ENCODE peak calls at places on chromosomes 16 and 17, in six cellular contexts. N is AG10803; F is prostate gland; A is CD8-positive, alpha-beta T cell; M is mucosa of descending colon; Q is H1. S is an unnamed sample.

GRCh38 chr17:44776628-44777393 is 18.0 kb downstream of the ADAM11 start:
- DNase-seq in N (no peak), F (no peak), A (no peak), M (no peak), Q (no peak), S (no peak)

GRCh38 chr16:15907863-15908478 is 19.6 kb upstream of the CEP20 start:
- DNase-seq in N (peak; percentile 13), F (no peak), A (no peak), M (no peak), Q (peak; percentile 59), S (no peak)

GRCh38 chr17:15240617-15241016 is 24.5 kb downstream of the PMP22 start:
- DNase-seq in N (no peak), F (no peak), A (no peak), M (no peak), Q (no peak), S (no peak)

GRCh38 chr16:47063011-47063724 is 80.6 kb downstream of the NETO2 start:
- DNase-seq in N (no peak), F (no peak), A (no peak), M (no peak), Q (no peak), S (no peak)

GRCh38 chr17:77212081-77212832 is 71.5 kb downstream of the SEC14L1 start:
- DNase-seq in N (no peak), F (no peak), A (no peak), M (peak; percentile 35), Q (no peak), S (no peak)

GRCh38 chr16:78183886-78184553 is 84.6 kb downstream of the WWOX start:
- DNase-seq in N (no peak), F (peak; percentile 16), A (no peak), M (no peak), Q (no peak), S (no peak)

GRCh38 chr17:31371511-31372097 is 19.9 kb upstream of the RAB11FIP4 start:
- DNase-seq in N (peak; percentile 43), F (no peak), A (no peak), M (no peak), Q (no peak), S (no peak)

GRCh38 chr16:72876221-72876620 is 171.7 kb downstream of the ZFHX3 start:
- DNase-seq in N (peak; percentile 75), F (no peak), A (no peak), M (peak; percentile 43), Q (no peak), S (no peak)

GRCh38 chr16:6616746-6617145 is 715.9 kb upstream of the RBFOX1 start:
- DNase-seq in N (no peak), F (peak; percentile 76), A (no peak), M (peak; percentile 2), Q (no peak), S (peak; percentile 91)

GRCh38 chr16:78249056-78249455 is 149.6 kb downstream of the WWOX start:
- DNase-seq in N (no peak), F (no peak), A (no peak), M (peak; percentile 70), Q (no peak), S (no peak)

GRCh38 chr17:47694818-47695663 is 1.1 kb downstream of the TBKBP1 start:
- DNase-seq in N (peak; percentile 62), F (peak; percentile 39), A (no peak), M (peak; percentile 49), Q (no peak), S (no peak)

GRCh38 chr17:45430006-45430737 is 2.5 kb downstream of the ARHGAP27 start:
- DNase-seq in N (no peak), F (no peak), A (no peak), M (no peak), Q (no peak), S (no peak)

GRCh38 chr17:64458756-64459155 is 9.8 kb downstream of the MILR1 start:
- DNase-seq in N (no peak), F (no peak), A (no peak), M (no peak), Q (no peak), S (no peak)

GRCh38 chr16:53043986-53044571 is 8.6 kb downstream of the CHD9NB start:
- DNase-seq in N (no peak), F (peak; percentile 53), A (no peak), M (no peak), Q (peak; percentile 92), S (no peak)

GRCh38 chr16:54077412-54077821 is 209.2 kb downstream of the IRX3 start:
- DNase-seq in N (peak; percentile 20), F (no peak), A (no peak), M (no peak), Q (no peak), S (no peak)

GRCh38 chr17:2054262-2054739 is 602 bp upstream of the HIC1 start:
- DNase-seq in N (no peak), F (no peak), A (no peak), M (peak; percentile 34), Q (no peak), S (no peak)

GRCh38 chr17:74514632-74515035 is 16.6 kb downstream of the CD300LB start:
- DNase-seq in N (no peak), F (no peak), A (peak; percentile 39), M (no peak), Q (no peak), S (no peak)

GRCh38 chr16:80693553-80693952 is 110.8 kb downstream of the CDYL2 start:
- DNase-seq in N (no peak), F (no peak), A (no peak), M (no peak), Q (no peak), S (no peak)

GRCh38 chr17:64412944-64413381 is 22.3 kb upstream of the PECAM1 start:
- DNase-seq in N (no peak), F (no peak), A (no peak), M (no peak), Q (no peak), S (no peak)

GRCh38 chr17:67920212-67920611 is 76.1 kb downstream of the C17orf58 start:
- DNase-seq in N (no peak), F (no peak), A (no peak), M (no peak), Q (no peak), S (no peak)

GRCh38 chr17:77943971-77944370 is 14.5 kb upstream of the TNRC6C start:
- DNase-seq in N (no peak), F (no peak), A (no peak), M (no peak), Q (no peak), S (no peak)

GRCh38 chr16:31400191-31400590 is 7.1 kb downstream of the ITGAD start:
- DNase-seq in N (no peak), F (no peak), A (no peak), M (no peak), Q (no peak), S (no peak)

GRCh38 chr16:27906883-27907282 is 156.6 kb downstream of the GSG1L start:
- DNase-seq in N (no peak), F (no peak), A (no peak), M (no peak), Q (no peak), S (no peak)

GRCh38 chr16:85149776-85150175 is 37.5 kb upstream of the CIBAR2 start:
- DNase-seq in N (no peak), F (peak; percentile 67), A (no peak), M (no peak), Q (no peak), S (peak; percentile 42)

DNA sequence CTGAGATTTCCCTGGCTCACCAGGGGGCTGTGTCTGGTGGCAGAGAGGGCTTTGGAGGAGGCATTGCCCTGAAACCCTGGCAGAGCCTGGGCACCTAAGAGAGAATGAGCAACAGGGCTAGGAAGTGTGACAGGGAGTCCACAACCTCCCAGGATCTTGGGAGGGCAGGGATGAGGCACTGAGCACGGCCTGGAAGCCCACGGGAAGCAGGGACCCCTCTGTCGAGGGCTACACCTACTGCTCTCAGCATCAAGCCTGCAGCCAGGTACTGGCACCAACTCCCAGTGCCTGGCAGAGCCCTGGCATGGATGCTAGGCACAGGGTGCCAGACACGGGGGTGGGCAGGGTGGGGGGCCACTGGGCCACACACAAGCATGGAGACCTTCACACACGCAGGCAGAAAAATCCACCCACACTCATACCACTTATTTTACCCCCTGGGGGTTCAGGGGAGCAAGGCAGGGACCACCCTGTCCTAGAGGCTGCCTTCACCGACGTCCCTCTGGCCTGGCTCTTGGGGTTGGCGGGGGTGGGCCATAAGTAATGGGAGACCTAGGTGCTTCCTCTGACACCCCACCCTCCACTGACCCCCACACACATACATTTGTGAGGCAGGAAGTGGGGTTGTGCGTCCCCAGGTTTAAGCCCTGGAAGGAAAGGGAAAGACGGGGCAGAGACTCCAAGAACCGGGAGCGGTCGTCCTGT is 970 bp upstream of the HSD11B2 start:
- DNase-seq in N (no peak), F (no peak), A (no peak), M (no peak), Q (no peak), S (no peak)
- H3K4me3 ChIP-seq in N (no peak overlapping the region), F (peak overlapping the region; percentile 43), A (peak overlapping the region; percentile 37), M (peak overlapping the region; percentile 63), Q (peak overlapping the region; percentile 71), S (peak overlapping the region; percentile 70)

DNA sequence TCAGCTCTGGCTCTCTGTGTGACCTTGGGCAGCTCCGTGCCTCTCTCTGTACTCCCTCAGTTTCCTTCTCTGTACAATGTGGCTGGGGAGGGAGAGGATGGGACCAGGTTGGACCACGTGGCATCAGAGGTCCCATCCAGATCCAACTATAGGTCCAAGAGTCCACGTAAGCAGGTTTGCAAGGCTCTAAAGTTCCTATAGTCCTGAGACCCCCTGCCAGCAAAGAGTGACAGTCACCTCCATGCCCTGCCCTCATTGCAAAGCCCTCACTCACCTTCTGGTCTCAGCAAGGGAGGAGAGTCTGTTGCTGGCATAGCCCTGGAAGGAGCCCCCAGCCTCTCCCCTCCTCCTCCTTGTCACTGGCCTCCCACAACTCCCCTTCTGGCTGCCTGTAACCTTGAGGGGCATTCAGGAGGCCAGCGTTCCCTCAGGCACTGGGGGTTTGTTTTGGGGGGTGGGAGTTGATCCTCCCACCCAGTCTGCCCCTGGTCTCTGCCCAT is 6.1 kb upstream of the DRC7 start:
- DNase-seq in N (no peak), F (no peak), A (no peak), M (no peak), Q (no peak), S (no peak)
- H3K4me3 ChIP-seq in N (no peak overlapping the region), F (no peak overlapping the region), A (no peak overlapping the region), M (no peak overlapping the region), Q (no peak overlapping the region), S (no peak overlapping the region)

GRCh38 chr17:60193482-60193881 is 43.7 kb downstream of the CA4 start:
- DNase-seq in N (no peak), F (no peak), A (no peak), M (peak; percentile 43), Q (no peak), S (no peak)

DNA sequence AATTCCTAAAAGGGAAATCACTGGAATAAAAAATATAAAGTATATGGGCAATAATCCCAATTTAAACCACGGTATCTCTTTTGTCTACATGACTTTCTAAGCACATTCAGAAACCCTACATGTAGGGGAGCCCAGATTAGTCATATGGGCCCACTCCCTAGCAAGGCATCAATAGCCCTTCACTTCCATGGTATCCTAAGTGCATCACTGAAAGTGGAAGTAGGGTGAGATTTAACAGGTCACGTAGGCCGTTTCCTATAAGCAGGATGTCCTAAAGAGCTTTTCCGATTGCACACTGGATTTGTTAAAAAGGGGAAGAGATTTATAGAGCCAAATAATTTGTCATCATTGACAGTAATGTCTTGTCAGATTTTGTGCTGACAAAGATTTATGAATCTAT is 39.0 kb downstream of the CA4 start:
- DNase-seq in N (no peak), F (no peak), A (no peak), M (no peak), Q (no peak), S (no peak)
- H3K4me3 ChIP-seq in N (no peak overlapping the region), F (no peak overlapping the region), A (no peak overlapping the region), M (no peak overlapping the region), Q (no peak overlapping the region), S (no peak overlapping the region)

GRCh38 chr17:10702574-10702973 is 5.2 kb downstream of the ADPRM start:
- DNase-seq in N (peak; percentile 22), F (no peak), A (no peak), M (no peak), Q (no peak), S (no peak)
- H3K4me3 ChIP-seq in N (no peak overlapping the region), F (no peak overlapping the region), A (no peak overlapping the region), M (no peak overlapping the region), Q (no peak overlapping the region), S (no peak overlapping the region)

S was measured in LNCaP clone FGC.